ENCODE peak calls at places on chromosomes 1 and 21, in six cellular contexts. I is brain microvascular endothelial cell, Q is endothelial cell, Y is endothelial cell of umbilical vein, P is IMR-90, D is AG04450. T is an unnamed sample.

GRCh38 chr21:45309069-45309521 is 21.4 kb upstream of the POFUT2 start:
- DNase-seq in Q (peak; percentile 88), Y (peak; percentile 89), I (peak; percentile 84), P (peak; percentile 64), D (no peak), T (no peak)

GRCh38 chr1:204288061-204288588 is 71.6 kb downstream of the PLEKHA6 start:
- DNase-seq in Q (no peak), I (no peak), P (no peak), D (no peak), Y (no peak), T (no peak)

GRCh38 chr21:24418671-24419070 is 1188.6 kb downstream of the MRPL39 start:
- DNase-seq in Y (no peak), D (no peak), P (no peak), I (no peak), Q (no peak), T (no peak)

GRCh38 chr1:42295816-42296215 is 39.2 kb downstream of the FOXJ3 start:
- DNase-seq in Y (no peak), Q (no peak), D (no peak), I (no peak), P (no peak), T (no peak)

GRCh38 chr1:119611701-119612113 is 36.4 kb downstream of the ZNF697 start:
- DNase-seq in Q (peak; percentile 87), I (no peak), Y (peak; percentile 61), D (no peak), P (no peak), T (peak; percentile 67)

GRCh38 chr1:14826172-14826636 is 227.7 kb downstream of the KAZN start:
- DNase-seq in Q (no peak), Y (no peak), P (peak; percentile 89), D (peak; percentile 78), I (peak; percentile 48), T (no peak)

GRCh38 chr1:114009393-114009792 is 30.1 kb downstream of the OLFML3 start:
- DNase-seq in Q (no peak), Y (no peak), I (peak; percentile 15), P (peak; percentile 52), D (no peak), T (no peak)

GRCh38 chr1:29122662-29122986 is 1.1 kb downstream of the TMEM200B start:
- DNase-seq in D (peak; percentile 43), I (no peak), Q (peak; percentile 15), P (peak; percentile 67), Y (peak; percentile 19), T (peak; percentile 58)

GRCh38 chr1:106937104-106937503 is 119.4 kb upstream of the PRMT6 start:
- DNase-seq in I (peak; percentile 95), Q (no peak), P (peak; percentile 92), Y (no peak), D (peak; percentile 59), T (no peak)

GRCh38 chr1:204171751-204172178 is 5.6 kb upstream of the REN start:
- DNase-seq in I (peak; percentile 31), Y (peak; percentile 73), P (peak; percentile 86), D (no peak), Q (no peak), T (no peak)

GRCh38 chr1:63157085-63157484 is 165.3 kb upstream of the FOXD3 start:
- DNase-seq in D (no peak), P (no peak), Y (no peak), Q (no peak), I (no peak), T (no peak)

GRCh38 chr1:51624851-51625250 is 8.0 kb downstream of the OSBPL9 start:
- DNase-seq in D (no peak), Y (no peak), P (peak; percentile 47), I (no peak), Q (no peak), T (no peak)

GRCh38 chr1:52180176-52180575 is 38.3 kb downstream of the ZFYVE9 start:
- DNase-seq in Y (no peak), P (no peak), I (no peak), D (no peak), Q (no peak), T (no peak)

GRCh38 chr1:7508052-7508745 is 262.9 kb upstream of the VAMP3 start:
- DNase-seq in P (no peak), Y (no peak), I (no peak), D (no peak), Q (no peak), T (no peak)

GRCh38 chr1:201501812-201502510 is 5.0 kb downstream of the CSRP1 start:
- DNase-seq in Q (no peak), P (no peak), I (no peak), Y (no peak), D (no peak), T (no peak)

GRCh38 chr1:29808141-29808995 is 572.0 kb downstream of the PTPRU start:
- DNase-seq in Q (no peak), D (no peak), I (no peak), P (no peak), Y (no peak), T (no peak)

GRCh38 chr1:88333301-88333700 is 350.8 kb upstream of the PKN2 start:
- DNase-seq in Q (no peak), P (no peak), I (no peak), Y (no peak), D (no peak), T (no peak)

GRCh38 chr21:34205811-34206635 is 132.6 kb downstream of the MRPS6 start:
- DNase-seq in P (no peak), I (no peak), Q (no peak), Y (no peak), D (no peak), T (peak; percentile 49)

GRCh38 chr1:24409535-24409934 is 4.0 kb downstream of the STPG1 start:
- DNase-seq in I (peak; percentile 82), Y (peak; percentile 49), P (peak; percentile 90), D (peak; percentile 37), Q (no peak), T (no peak)

GRCh38 chr1:21966247-21967000 is 10.4 kb upstream of the CELA3B start:
- DNase-seq in D (no peak), I (peak; percentile 69), P (peak; percentile 77), Q (no peak), Y (no peak), T (no peak)

GRCh38 chr1:41614818-41615217 is 130.3 kb upstream of the EDN2 start:
- DNase-seq in D (no peak), I (no peak), Y (no peak), P (no peak), Q (no peak), T (no peak)

GRCh38 chr1:182128502-182128901 is 67.0 kb upstream of the ZNF648 start:
- DNase-seq in Y (no peak), Q (no peak), D (no peak), I (no peak), P (no peak), T (no peak)

GRCh38 chr1:87295720-87296119 is 33.0 kb upstream of the LMO4 start:
- DNase-seq in P (no peak), I (no peak), D (no peak), Y (no peak), Q (no peak), T (no peak)

GRCh38 chr1:161139765-161140164 is 7.3 kb upstream of the DEDD start:
- DNase-seq in Q (peak; percentile 58), I (peak; percentile 62), Y (peak; percentile 75), P (peak; percentile 57), D (no peak), T (peak; percentile 54)

GRCh38 chr1:180343931-180344406 is 113.9 kb downstream of the LHX4 start:
- DNase-seq in I (peak; percentile 28), D (no peak), Q (no peak), P (peak; percentile 47), Y (peak; percentile 16), T (no peak)

GRCh38 chr1:11620405-11620804 is 33.8 kb downstream of the FBXO2 start:
- DNase-seq in P (no peak), Y (no peak), D (no peak), Q (no peak), I (no peak), T (no peak)

GRCh38 chr21:29334717-29335428 is 36.2 kb downstream of the BACH1 start:
- DNase-seq in D (no peak), I (peak; percentile 90), Y (no peak), Q (no peak), P (peak; percentile 78), T (no peak)
- TF ChIP-seq CTCF in D (no peak), I (peak; percentile 35), Y (no peak), Q (no peak), P (no peak), T (no peak)

GRCh38 chr1:92299477-92300125 is 742 bp downstream of the RPAP2 start:
- DNase-seq in I (no peak), Y (peak; percentile 27), P (no peak), D (no peak), Q (no peak), T (no peak)

GRCh38 chr1:92298573-92299476 is at the start of the genes GLMN and RPAP2:
- DNase-seq in Q (peak; percentile 79), D (peak; percentile 46), I (peak; percentile 55), P (peak; percentile 81), Y (peak; percentile 90), T (peak; percentile 86)

GRCh38 chr1:92301021-92301420 is 2.2 kb downstream of the RPAP2 start:
- DNase-seq in D (no peak), Q (no peak), Y (no peak), P (no peak), I (no peak), T (no peak)

DNA sequence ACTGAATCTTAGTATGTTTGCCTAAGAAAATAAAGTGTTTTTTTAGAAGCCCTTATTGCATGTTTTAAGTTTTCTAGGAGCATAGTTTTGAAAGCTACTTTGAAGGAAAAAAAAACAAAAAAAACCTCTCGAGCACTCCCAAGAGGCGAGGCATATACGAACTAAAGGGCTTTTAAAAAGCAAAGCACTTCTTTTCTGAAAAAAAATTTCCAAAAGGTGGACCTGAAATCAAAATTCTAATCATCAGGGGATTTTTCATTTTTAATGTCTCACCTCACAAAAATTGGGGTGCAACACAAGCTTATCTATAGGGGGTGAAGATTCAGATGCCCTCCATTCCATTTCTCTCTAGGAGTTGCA is 594 bp downstream of the GLMN start:
- DNase-seq in D (no peak), I (no peak), Y (no peak), Q (no peak), P (no peak), T (no peak)
- TF ChIP-seq CTCF in D (no peak), I (no peak), Y (no peak), Q (no peak), P (peak; percentile 19), T (no peak)

GRCh38 chr1:242030071-242030470 is 31.2 kb upstream of the MAP1LC3C start:
- DNase-seq in D (no peak), P (no peak), Y (no peak), Q (no peak), I (no peak), T (no peak)

GRCh38 chr1:242023805-242024204 is 24.9 kb upstream of the MAP1LC3C start:
- DNase-seq in Q (no peak), D (no peak), Y (no peak), I (no peak), P (no peak), T (no peak)

GRCh38 chr1:242025681-242026080 is 26.8 kb upstream of the MAP1LC3C start:
- DNase-seq in D (no peak), I (no peak), Y (no peak), Q (no peak), P (no peak), T (no peak)
- TF ChIP-seq CTCF in D (no peak), I (no peak), Y (no peak), Q (no peak), P (no peak), T (no peak)

DNA sequence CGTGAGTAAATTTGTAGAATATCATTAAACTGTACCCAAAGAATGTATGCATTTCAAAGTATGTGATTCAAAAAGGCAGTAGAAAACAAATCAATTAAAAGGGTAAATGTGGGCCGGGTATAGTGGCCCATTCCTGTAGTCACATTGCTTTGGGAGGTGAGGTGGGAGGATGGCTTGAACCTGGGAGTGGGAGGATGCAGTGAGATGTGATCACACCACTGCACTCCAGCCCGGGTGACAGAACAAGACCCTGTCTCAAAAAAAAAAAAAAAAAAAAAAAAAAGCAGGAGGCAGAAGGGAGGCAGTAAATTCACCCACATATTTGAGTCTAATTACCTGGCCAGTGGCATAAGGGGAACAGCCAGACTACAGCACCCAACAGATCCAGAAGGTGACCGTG is 17.9 kb upstream of the PRSS38 start:
- DNase-seq in I (no peak), Q (no peak), P (no peak), Y (no peak), D (no peak), T (no peak)
- TF ChIP-seq CTCF in I (no peak), Q (no peak), P (no peak), Y (no peak), D (no peak), T (no peak)

T was measured in GM13977.